ENCODE peak calls at places on chromosome 22, in five cellular contexts. O is choroid plexus epithelial cell, D is IMR-90, W is esophagus squamous epithelium, Q is HCT116. I is an unnamed sample.

GRCh38 chr22:44406581-44407403 is 91.2 kb downstream of the RTL6 start:
- DNase-seq in O (peak), D (peak), W (no peak), Q (no peak), I (peak)

GRCh38 chr22:31339148-31339832 is 6.9 kb downstream of the PATZ1 start:
- DNase-seq in O (no peak), D (no peak), W (no peak), Q (no peak), I (no peak)

GRCh38 chr22:26620197-26620596 is 1.6 kb upstream of the CRYBA4 start:
- DNase-seq in O (no peak), D (no peak), W (no peak), Q (no peak), I (no peak)

GRCh38 chr22:32590556-32590955 is 115.9 kb downstream of the FBXO7 start:
- DNase-seq in O (peak), D (peak), W (no peak), Q (no peak), I (peak)

GRCh38 chr22:31477329-31477728 is 12.3 kb downstream of the EIF4ENIF1 start:
- DNase-seq in O (no peak), D (no peak), W (no peak), Q (no peak), I (no peak)

GRCh38 chr22:50473855-50474671 is 772 bp downstream of the SBF1 start:
- DNase-seq in O (peak), D (peak), W (no peak), Q (no peak), I (peak)

GRCh38 chr22:25366876-25367466 is 147.5 kb downstream of the CRYBB2 start:
- DNase-seq in O (no peak), D (no peak), W (no peak), Q (no peak), I (no peak)

GRCh38 chr22:40004836-40005235 is 10.1 kb downstream of the FAM83F start:
- DNase-seq in O (no peak), D (no peak), W (no peak), Q (no peak), I (no peak)

GRCh38 chr22:31899661-31900060 is 44.7 kb upstream of the YWHAH start:
- DNase-seq in O (no peak), D (no peak), W (no peak), Q (no peak), I (no peak)

GRCh38 chr22:29260601-29261315 is 7.0 kb downstream of the RHBDD3 start:
- DNase-seq in O (no peak), D (no peak), W (no peak), Q (no peak), I (peak)

GRCh38 chr22:30214703-30215405 is 31.7 kb downstream of the LIF start:
- DNase-seq in O (no peak), D (no peak), W (no peak), Q (no peak), I (no peak)

GRCh38 chr22:21612858-21613257 is 17.0 kb downstream of the YDJC start:
- DNase-seq in O (no peak), D (no peak), W (no peak), Q (no peak), I (no peak)

GRCh38 chr22:30208631-30209603 is 37.6 kb downstream of the LIF start:
- DNase-seq in O (peak), D (peak), W (no peak), Q (no peak), I (peak)

GRCh38 chr22:45499746-45500145 is 2.9 kb upstream of the FBLN1 start:
- DNase-seq in O (no peak), D (no peak), W (no peak), Q (no peak), I (peak)

GRCh38 chr22:40232624-40233023 is 54.9 kb downstream of the TNRC6B start:
- DNase-seq in O (no peak), D (no peak), W (no peak), Q (no peak), I (no peak)

GRCh38 chr22:38758276-38758945 is 2.6 kb upstream of the SUN2 start:
- DNase-seq in O (no peak), D (no peak), W (no peak), Q (no peak), I (no peak)

GRCh38 chr22:50727678-50728522 is 10.1 kb upstream of the ACR start:
- DNase-seq in O (no peak), D (no peak), W (no peak), Q (no peak), I (no peak)

GRCh38 chr22:35530700-35531099 is 9.9 kb upstream of the RASD2 start:
- DNase-seq in O (no peak), D (no peak), W (no peak), Q (no peak), I (no peak)

GRCh38 chr22:31039393-31039792 is 41.7 kb upstream of the SMTN start:
- DNase-seq in O (peak), D (peak), W (no peak), Q (no peak), I (peak)

GRCh38 chr22:27132400-27132799 is 475.0 kb downstream of the MIAT start:
- DNase-seq in O (no peak), D (no peak), W (no peak), Q (no peak), I (no peak)

GRCh38 chr22:30541979-30542810 is 4.3 kb downstream of the SEC14L6 start:
- DNase-seq in O (no peak), D (no peak), W (no peak), Q (no peak), I (no peak)

GRCh38 chr22:29457730-29458129 is 19.3 kb downstream of the RFPL1 start:
- DNase-seq in O (peak), D (peak), W (no peak), Q (peak), I (peak)

GRCh38 chr22:36323182-36323854 is 64.4 kb downstream of the MYH9 start:
- DNase-seq in O (peak), D (peak), W (no peak), Q (no peak), I (peak)

GRCh38 chr22:17706451-17706900 is 67.8 kb downstream of the BID start:
- DNase-seq in O (peak), D (peak), W (no peak), Q (peak), I (peak)

GRCh38 chr22:35313311-35314121 is 13.8 kb downstream of the TOM1 start:
- DNase-seq in O (peak), D (peak), W (no peak), Q (no peak), I (peak)

GRCh38 chr22:39349967-39350802 is at the start of gene SYNGR1:
- DNase-seq in O (no peak), D (no peak), W (no peak), Q (no peak), I (no peak)

GRCh38 chr22:39920134-39920743 is 19.4 kb downstream of the GRAP2 start:
- DNase-seq in O (no peak), D (no peak), W (no peak), Q (no peak), I (no peak)

GRCh38 chr22:11605468-11605981 is 3922.5 kb upstream of the OR11H1 start:
- DNase-seq in O (no peak), D (no peak), W (no peak), Q (no peak), I (no peak)

GRCh38 chr22:36454916-36455570 is 26.4 kb downstream of the TXN2 start:
- DNase-seq in O (peak), D (peak), W (peak), Q (peak), I (peak)

GRCh38 chr22:35987994-35988393 is 40.6 kb downstream of the RBFOX2 start:
- DNase-seq in O (no peak), D (no peak), W (no peak), Q (no peak), I (no peak)

DNA sequence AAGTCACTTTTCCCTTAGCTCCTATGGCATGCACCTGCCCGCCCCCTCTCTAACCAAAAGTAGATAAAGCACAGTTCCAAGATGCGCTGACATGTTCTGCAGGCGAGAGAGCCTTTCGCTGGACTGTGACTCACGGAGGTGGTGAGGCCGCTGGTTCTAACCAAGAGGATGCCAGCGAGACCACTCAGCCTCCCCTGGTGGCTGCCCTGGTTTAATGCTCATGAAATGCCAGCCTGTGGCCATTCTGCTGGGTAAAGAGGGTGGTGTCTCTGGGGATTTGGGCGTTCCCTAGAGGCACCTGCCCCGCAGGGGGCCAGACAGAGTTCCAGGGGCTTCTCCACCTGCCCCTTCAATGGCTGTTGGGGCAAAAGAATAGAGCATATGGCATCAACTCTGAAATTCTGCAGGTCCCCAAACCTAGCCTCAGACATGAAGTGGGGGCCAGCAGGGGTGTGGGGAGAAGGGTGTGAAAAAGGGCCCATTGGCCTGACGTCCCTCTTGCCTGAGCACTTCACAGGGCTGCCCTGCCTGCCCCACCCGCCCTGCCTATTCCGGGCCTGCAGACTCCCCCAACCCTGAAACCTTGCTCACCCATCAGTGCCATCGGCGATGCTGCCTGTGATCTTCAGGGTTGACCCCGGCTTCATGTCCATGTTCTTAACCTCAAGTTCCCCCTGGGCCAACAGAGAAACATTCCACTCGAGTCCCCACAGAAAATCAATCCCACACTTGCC is 8.5 kb downstream of the LGALS2 start:
- DNase-seq in O (no peak), D (peak), W (no peak), Q (peak), I (no peak)
- TF ChIP-seq CTCF in O (peak), D (peak), W (no peak), Q (peak), I (no peak)

GRCh38 chr22:42301072-42301741 is 30.8 kb upstream of the TCF20 start:
- DNase-seq in O (no peak), D (no peak), W (no peak), Q (no peak), I (no peak)

GRCh38 chr22:42300286-42301071 is 30.0 kb upstream of the TCF20 start:
- DNase-seq in O (no peak), D (no peak), W (no peak), Q (no peak), I (no peak)

GRCh38 chr22:42297778-42298177 is 27.3 kb upstream of the TCF20 start:
- DNase-seq in O (peak), D (no peak), W (no peak), Q (no peak), I (no peak)

GRCh38 chr22:42298746-42299145 is 28.3 kb upstream of the TCF20 start:
- DNase-seq in O (no peak), D (no peak), W (no peak), Q (no peak), I (no peak)

DNA sequence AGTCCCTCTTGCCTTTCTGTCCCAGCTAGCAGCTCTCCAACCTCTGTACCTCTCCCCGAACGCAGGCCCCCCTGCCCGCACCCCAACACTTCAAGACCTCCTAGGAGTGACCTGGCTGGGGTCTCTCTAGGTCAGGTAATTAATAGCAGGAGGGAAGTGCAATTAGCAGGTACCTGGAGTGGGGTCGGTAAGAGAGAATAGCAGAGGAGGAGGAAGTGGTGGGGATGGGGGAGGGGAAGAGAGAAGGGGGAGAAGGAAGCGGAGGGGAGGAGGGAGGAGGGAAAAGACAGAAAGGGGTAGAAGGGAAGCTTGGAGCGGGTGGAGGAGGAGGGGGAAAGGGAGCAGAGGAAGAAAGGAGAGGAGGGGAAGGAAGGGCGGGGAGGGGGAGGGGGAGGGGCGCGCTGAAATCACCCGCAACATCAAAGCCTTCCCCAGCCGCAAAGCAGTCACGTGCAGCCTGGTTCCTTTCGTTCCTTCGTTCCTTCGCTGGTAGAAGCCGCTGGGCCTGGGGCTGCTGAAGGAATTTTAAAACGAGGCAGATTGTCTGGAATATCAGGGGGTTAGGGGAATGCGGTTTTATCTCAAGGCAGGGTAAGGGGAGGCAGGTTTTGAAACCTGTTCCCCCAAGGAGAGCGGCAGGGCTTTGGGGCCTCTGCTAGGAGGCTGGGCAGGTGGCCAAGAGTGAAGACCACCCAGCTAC is 29.3 kb upstream of the TCF20 start:
- DNase-seq in O (no peak), D (no peak), W (no peak), Q (no peak), I (no peak)
- H3K4me3 ChIP-seq in O (no peak), D (no peak), W (peak), Q (no peak), I (no peak)

DNA sequence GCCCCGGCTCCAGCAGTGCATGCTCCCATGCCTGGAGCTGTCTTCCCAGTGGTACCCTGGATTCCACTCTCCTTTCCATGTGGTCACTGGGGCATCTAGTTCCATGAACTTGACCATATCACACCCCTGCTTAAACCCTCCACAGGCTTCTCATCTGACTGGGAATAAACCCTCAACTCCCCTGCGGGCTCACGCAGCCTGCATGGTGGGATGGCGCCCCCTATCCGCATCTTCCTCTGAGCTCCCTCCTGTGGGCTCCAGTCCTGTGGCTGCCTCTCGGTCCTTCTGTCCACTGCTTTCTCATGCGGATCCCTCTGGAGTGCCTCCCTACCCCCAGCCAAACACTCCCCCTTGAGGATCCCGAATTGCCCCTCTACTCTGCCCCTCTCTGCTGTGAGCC is 41.4 kb upstream of the TTLL12 start:
- DNase-seq in O (peak), D (peak), W (no peak), Q (peak), I (peak)
- TF ChIP-seq CTCF in O (peak), D (peak), W (no peak), Q (peak), I (peak)

DNA sequence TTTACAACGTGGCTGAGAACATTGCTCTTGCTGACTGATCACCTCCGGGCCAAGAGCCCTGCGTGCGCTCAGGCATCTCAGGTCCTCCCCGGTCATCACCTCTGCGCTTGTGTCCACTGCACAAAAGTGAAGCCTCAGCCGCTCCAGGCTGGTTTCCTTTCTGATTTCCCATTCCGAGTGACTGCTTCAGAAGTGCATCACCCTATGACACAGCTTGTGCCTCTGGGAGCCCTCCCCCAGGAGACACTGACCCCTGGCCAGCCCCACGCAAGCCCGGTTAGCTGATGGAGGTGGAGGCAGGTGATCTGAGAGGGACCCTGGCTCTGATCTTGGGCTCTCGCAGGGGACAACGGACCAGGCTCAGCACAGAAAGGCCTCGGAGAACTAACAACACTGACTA is 38.3 kb upstream of the GNB1L start:
- DNase-seq in O (peak), D (peak), W (no peak), Q (no peak), I (no peak)
- H3K4me3 ChIP-seq in O (no peak), D (no peak), W (no peak), Q (no peak), I (no peak)

GRCh38 chr22:41285820-41286638 is at the start of gene RANGAP1:
- DNase-seq in O (peak), D (peak), W (peak), Q (peak), I (peak)
- TF ChIP-seq CTCF in O (peak), D (peak), W (peak), Q (no peak), I (peak)

DNA sequence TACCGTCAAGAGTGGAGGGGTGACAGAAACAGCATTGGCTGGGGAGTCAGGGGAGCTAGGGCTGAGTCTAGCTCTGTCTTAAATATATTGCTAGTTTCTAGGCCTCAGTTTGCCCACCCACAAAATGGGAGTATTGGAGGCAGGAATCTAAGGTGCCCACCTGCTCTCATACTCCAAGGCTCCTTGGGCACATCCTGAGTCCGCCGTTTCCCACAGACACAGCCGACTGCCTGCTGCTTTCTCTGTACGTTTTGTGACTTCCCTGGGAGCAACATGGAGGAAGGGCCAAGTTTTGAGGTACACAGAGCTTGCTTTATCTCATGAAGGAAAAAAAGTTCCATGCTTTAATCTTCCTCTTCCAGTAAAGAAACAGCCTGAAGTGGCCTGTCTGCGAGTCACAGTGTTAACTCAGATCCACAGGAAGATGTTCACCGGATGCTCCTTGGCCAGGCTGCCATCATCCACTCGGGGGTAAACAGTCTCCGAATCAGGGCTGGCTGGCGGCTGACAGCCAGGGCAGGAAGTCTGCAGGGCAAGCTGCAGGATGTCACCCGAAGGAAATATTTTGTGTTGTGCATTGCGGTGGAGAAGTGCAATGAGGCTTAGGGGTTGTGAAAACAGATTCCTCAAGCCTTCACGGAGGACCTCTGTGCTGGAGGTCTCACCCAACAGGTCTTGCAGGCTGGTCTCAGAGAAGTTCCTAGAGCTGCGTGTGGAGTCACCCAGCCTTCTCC is 11.1 kb upstream of the CERK start:
- DNase-seq in O (peak), D (peak), W (no peak), Q (no peak), I (peak)
- H3K4me3 ChIP-seq in O (no peak), D (no peak), W (no peak), Q (no peak), I (no peak)

GRCh38 chr22:48350456-48350855 is 1477.2 kb downstream of the BRD1 start:
- DNase-seq in O (no peak), D (no peak), W (no peak), Q (no peak), I (no peak)

GRCh38 chr22:48346311-48346710 is 1481.4 kb downstream of the BRD1 start:
- DNase-seq in O (no peak), D (no peak), W (no peak), Q (no peak), I (no peak)

GRCh38 chr22:48346911-48347310 is 1480.8 kb downstream of the BRD1 start:
- DNase-seq in O (no peak), D (no peak), W (no peak), Q (no peak), I (no peak)

GRCh38 chr22:48347311-48347710 is 1480.4 kb downstream of the BRD1 start:
- DNase-seq in O (no peak), D (no peak), W (no peak), Q (no peak), I (no peak)

DNA sequence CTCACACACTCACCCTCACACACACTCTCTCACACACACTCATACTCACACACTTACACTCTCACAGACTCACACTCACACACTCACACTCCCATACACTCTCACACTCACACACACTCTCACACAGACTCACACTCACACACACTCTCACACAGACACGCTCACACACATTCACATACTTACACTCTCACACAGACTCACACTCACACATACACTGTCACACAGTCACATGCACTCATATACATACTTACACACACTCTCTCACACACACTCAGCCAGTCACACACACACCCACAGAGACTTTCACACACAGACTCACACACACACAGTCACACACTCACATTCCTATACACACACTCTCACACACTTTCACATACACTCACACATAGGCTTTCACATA is 1478.8 kb downstream of the BRD1 start:
- DNase-seq in O (no peak), D (no peak), W (no peak), Q (no peak), I (no peak)
- TF ChIP-seq CTCF in O (no peak), D (no peak), W (no peak), Q (no peak), I (no peak)

GRCh38 chr22:22822106-22822505 is 65.5 kb upstream of the IGLL5 start:
- DNase-seq in O (no peak), D (no peak), W (no peak), Q (no peak), I (no peak)
- H3K4me3 ChIP-seq in O (no peak), D (no peak), W (no peak), Q (no peak), I (no peak)